ENCODE peak calls at places on chromosomes 16 and 17, in seven cellular contexts. P is NCI-H460; Q is activated T-helper 9 cell treated with anti-CD3 and anti-CD28 coated beads, Interleukin-2, amount 50 U/mL, for 16 hours; W is left kidney; V is nucleus accumbens; B is IMR-90; Z is Right ventricle myocardium superior. U is an unnamed sample.
A peak's percentile ranks its signal among the peaks of the same experiment; 100 is the strongest.

GRCh38 chr16:23223368-23223767 is 40.8 kb downstream of the SCNN1G start:
- DNase-seq in P (no peak), Q (no peak), W (no peak), V (no peak), B (no peak), Z (no peak), U (peak; percentile 12)

GRCh38 chr16:56340864-56341365 is 84.4 kb downstream of the AMFR start:
- DNase-seq in P (no peak), Q (no peak), W (no peak), V (no peak), B (no peak), Z (peak; percentile 31), U (no peak)

GRCh38 chr17:44218344-44219125 is 940 bp downstream of the UBTF start:
- DNase-seq in P (peak; percentile 93), Q (peak; percentile 81), W (peak; percentile 97), V (peak; percentile 88), B (peak; percentile 83), Z (peak; percentile 92), U (peak; percentile 92)

GRCh38 chr16:65075877-65076276 is 46.0 kb downstream of the CDH11 start:
- DNase-seq in P (no peak), Q (no peak), W (no peak), V (no peak), B (no peak), Z (no peak), U (no peak)

GRCh38 chr16:87040169-87041117 is 276.7 kb downstream of the C16orf95 start:
- DNase-seq in P (no peak), Q (no peak), W (peak; percentile 65), V (no peak), B (no peak), Z (no peak), U (no peak)

GRCh38 chr17:29588561-29589411 is 662 bp downstream of the GIT1 start:
- DNase-seq in P (no peak), Q (peak; percentile 50), W (peak; percentile 70), V (peak; percentile 43), B (peak; percentile 29), Z (no peak), U (peak; percentile 4)

GRCh38 chr16:48918520-48919258 is 308.7 kb upstream of the N4BP1 start:
- DNase-seq in P (no peak), Q (no peak), W (no peak), V (no peak), B (no peak), Z (no peak), U (peak; percentile 6)

GRCh38 chr17:11538366-11538765 is 59.9 kb upstream of the DNAH9 start:
- DNase-seq in P (no peak), Q (no peak), W (no peak), V (no peak), B (no peak), Z (no peak), U (no peak)